ENCODE peak calls at places on chromosomes 11 and 22, in six cellular contexts. A is Peyer's patch, H is pancreas, R is IMR-90, T is MM.1S, O is breast epithelium. Q is an unnamed sample.

GRCh38 chr22:20219667-20220628 is 48.2 kb downstream of the RTN4R start:
- DNase-seq in O (no peak), A (no peak), R (no peak), T (no peak), H (no peak), Q (no peak)

GRCh38 chr11:115144014-115144413 is 360.2 kb downstream of the CADM1 start:
- DNase-seq in T (no peak), R (no peak), A (no peak), O (no peak), H (no peak), Q (no peak)

GRCh38 chr11:107675902-107676301 is 36.0 kb downstream of the SLN start:
- DNase-seq in A (no peak), R (no peak), H (no peak), T (peak; percentile 49), O (no peak), Q (no peak)

GRCh38 chr22:42719656-42720262 is 911 bp downstream of the A4GALT start:
- DNase-seq in A (peak; percentile 25), R (no peak), H (no peak), O (no peak), T (no peak), Q (no peak)

GRCh38 chr11:120383518-120384155 is 47.4 kb downstream of the ARHGEF12 start:
- DNase-seq in T (no peak), A (no peak), R (no peak), O (no peak), H (no peak), Q (no peak)

GRCh38 chr22:36767035-36767775 is 8.7 kb downstream of the IFT27 start:
- DNase-seq in O (no peak), A (no peak), T (no peak), R (no peak), H (no peak), Q (no peak)

GRCh38 chr11:122981388-122982264 is at the start of gene BSX:
- DNase-seq in O (no peak), H (peak; percentile 84), R (peak; percentile 17), T (peak; percentile 56), A (no peak), Q (no peak)

GRCh38 chr11:73292481-73292880 is 15.6 kb upstream of the ARHGEF17 start:
- DNase-seq in O (no peak), R (no peak), T (no peak), A (no peak), H (no peak), Q (no peak)

GRCh38 chr11:4826425-4826824 is 5.3 kb downstream of the OR51F2 start:
- DNase-seq in H (no peak), T (no peak), A (no peak), R (peak; percentile 44), O (no peak), Q (peak; percentile 70)

GRCh38 chr11:71212871-71213559 is 39.4 kb downstream of the SHANK2 start:
- DNase-seq in H (peak; percentile 25), T (no peak), A (no peak), O (no peak), R (peak; percentile 18), Q (no peak)

GRCh38 chr22:37258005-37258790 is 14.1 kb upstream of the RAC2 start:
- DNase-seq in R (peak; percentile 38), H (no peak), A (no peak), O (no peak), T (no peak), Q (no peak)

GRCh38 chr11:116360542-116360941 is 412.2 kb downstream of the BUD13 start:
- DNase-seq in R (no peak), T (no peak), H (no peak), O (no peak), A (no peak), Q (no peak)

GRCh38 chr11:111107501-111107900 is 138.0 kb upstream of the POU2AF2 start:
- DNase-seq in T (no peak), H (no peak), A (no peak), O (no peak), R (no peak), Q (no peak)

GRCh38 chr22:36368359-36368983 is 19.3 kb downstream of the MYH9 start:
- DNase-seq in R (peak; percentile 78), A (no peak), H (no peak), T (no peak), O (peak; percentile 65), Q (no peak)

GRCh38 chr11:79404325-79404724 is 36.5 kb downstream of the TENM4 start:
- DNase-seq in O (no peak), A (no peak), T (no peak), R (peak; percentile 73), H (no peak), Q (no peak)

GRCh38 chr11:57321996-57322880 is 2.5 kb downstream of the TNKS1BP1 start:
- DNase-seq in A (peak; percentile 33), T (no peak), O (peak; percentile 96), H (peak; percentile 84), R (peak; percentile 98), Q (peak; percentile 94)

GRCh38 chr11:127632971-127633680 is 632.6 kb upstream of the KIRREL3 start:
- DNase-seq in R (no peak), A (no peak), H (no peak), O (no peak), T (no peak), Q (no peak)

GRCh38 chr11:27118371-27118770 is 77.8 kb downstream of the BBOX1 start:
- DNase-seq in A (no peak), T (no peak), O (no peak), H (no peak), R (peak; percentile 6), Q (no peak)

GRCh38 chr11:8099291-8099899 is 18.4 kb downstream of the TUB start:
- DNase-seq in A (peak; percentile 67), O (peak; percentile 73), R (peak; percentile 82), H (peak; percentile 87), T (peak; percentile 64), Q (peak; percentile 65)

GRCh38 chr11:8807544-8808225 is 103.3 kb upstream of the AKIP1 start:
- DNase-seq in H (no peak), T (no peak), O (no peak), A (no peak), R (peak; percentile 93), Q (no peak)

GRCh38 chr11:88508558-88508807 is 170.9 kb upstream of the CTSC start:
- DNase-seq in R (no peak), T (no peak), H (no peak), A (no peak), O (no peak), Q (no peak)

GRCh38 chr22:39994566-39995345 is at the start of gene FAM83F:
- DNase-seq in O (no peak), T (no peak), H (peak; percentile 90), R (no peak), A (no peak), Q (peak; percentile 68)

GRCh38 chr22:44263547-44263946 is 49.2 kb downstream of the SHISAL1 start:
- DNase-seq in T (no peak), H (peak; percentile 30), R (no peak), A (no peak), O (no peak), Q (no peak)

GRCh38 chr22:22878801-22879674 is 8.6 kb upstream of the IGLL5 start:
- DNase-seq in A (no peak), R (no peak), H (no peak), T (peak; percentile 47), O (peak; percentile 9), Q (no peak)

GRCh38 chr11:76801736-76802135 is 18.6 kb downstream of the TSKU start:
- DNase-seq in H (no peak), A (no peak), T (no peak), O (no peak), R (peak; percentile 59), Q (peak; percentile 27)
- H3K4me1 ChIP-seq in H (peaks cover 30% of the 10 kb centered on the region), A (no peaks in the 10 kb centered on the region), T (no peaks in the 10 kb centered on the region), O (no peaks in the 10 kb centered on the region), R (peaks cover 40% of the 10 kb centered on the region), Q (peaks cover 19% of the 10 kb centered on the region)

GRCh38 chr11:69525516-69526452 is 44.3 kb downstream of the LINC01488 start:
- DNase-seq in R (no peak), O (no peak), H (peak; percentile 22), A (no peak), T (no peak), Q (no peak)

GRCh38 chr11:69523453-69523852 is 42.0 kb downstream of the LINC01488 start:
- DNase-seq in R (no peak), O (no peak), A (no peak), T (no peak), H (no peak), Q (no peak)

GRCh38 chr11:69524991-69525411 is 43.5 kb downstream of the LINC01488 start:
- DNase-seq in A (no peak), H (peak; percentile 45), R (no peak), O (no peak), T (no peak), Q (no peak)

GRCh38 chr11:69526453-69526810 is 45.0 kb downstream of the LINC01488 start:
- DNase-seq in R (no peak), A (no peak), O (no peak), T (no peak), H (peak; percentile 21), Q (no peak)

GRCh38 chr11:69524291-69524882 is 42.9 kb downstream of the LINC01488 start:
- DNase-seq in T (no peak), O (no peak), R (peak; percentile 52), A (no peak), H (peak; percentile 23), Q (no peak)
- H3K4me1 ChIP-seq in T (no peaks in the 10 kb centered on the region), O (peaks cover 3% of the 10 kb centered on the region), R (peaks cover 8% of the 10 kb centered on the region), A (no peaks in the 10 kb centered on the region), H (no peaks in the 10 kb centered on the region), Q (no peaks in the 10 kb centered on the region)

GRCh38 chr11:2385156-2386151 is 8.3 kb downstream of the CD81 start:
- DNase-seq in O (no peak), T (peak; percentile 61), H (no peak), A (peak; percentile 79), R (no peak), Q (no peak)

GRCh38 chr11:2382927-2383822 is 6.1 kb downstream of the CD81 start:
- DNase-seq in H (no peak), O (no peak), T (no peak), A (peak; percentile 48), R (peak; percentile 63), Q (no peak)

GRCh38 chr11:2386591-2386990 is 9.5 kb downstream of the CD81 start:
- DNase-seq in R (no peak), A (peak; percentile 26), T (no peak), O (no peak), H (no peak), Q (no peak)

GRCh38 chr11:2383823-2384722 is 7.0 kb downstream of the CD81 start:
- DNase-seq in O (no peak), H (no peak), R (no peak), T (no peak), A (peak; percentile 83), Q (no peak)

DNA sequence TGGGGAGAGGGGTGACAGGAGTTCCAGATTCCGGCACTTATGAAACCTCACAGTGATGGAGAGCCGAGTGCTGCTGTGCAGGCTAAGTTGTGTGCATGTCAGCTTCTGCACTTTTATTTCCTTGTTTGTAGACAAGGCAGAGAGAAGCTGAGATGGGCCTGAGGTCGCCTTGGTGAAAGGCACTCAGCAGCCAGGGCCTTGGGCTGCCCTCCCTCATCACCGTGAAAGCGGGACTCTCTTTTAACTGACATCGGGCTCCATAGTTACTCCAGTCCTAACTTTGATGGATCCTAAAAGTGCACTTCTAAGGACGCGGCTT is 7.6 kb downstream of the CD81 start:
- DNase-seq in O (no peak), R (no peak), H (no peak), A (no peak), T (no peak), Q (no peak)
- H3K4me1 ChIP-seq in O (peaks cover 72% of the 10 kb centered on the region), R (peaks cover 53% of the 10 kb centered on the region), H (peaks cover 15% of the 10 kb centered on the region), A (peaks cover 79% of the 10 kb centered on the region), T (peaks cover 25% of the 10 kb centered on the region), Q (peaks cover 71% of the 10 kb centered on the region)

DNA sequence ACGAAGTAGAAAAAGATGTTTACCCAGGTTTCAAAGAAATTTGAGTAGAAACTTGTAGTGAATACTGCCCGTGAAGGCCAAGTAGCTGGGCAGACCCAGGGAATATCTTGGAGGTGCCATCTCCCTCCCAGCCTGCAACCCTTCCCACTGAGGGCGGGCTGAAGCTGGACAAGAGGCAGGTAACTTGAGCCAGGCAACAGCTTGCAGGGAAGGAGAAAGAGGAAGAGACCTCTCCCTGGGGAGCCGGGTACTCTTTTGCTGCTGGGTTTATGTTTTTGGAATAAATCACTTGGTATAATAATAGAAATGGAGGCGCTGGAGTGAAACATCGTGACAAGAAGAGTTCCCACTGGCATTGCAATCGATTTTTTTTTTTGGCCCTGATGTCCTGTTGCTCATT is 49.4 kb upstream of the JAM3 start:
- DNase-seq in T (no peak), R (no peak), H (no peak), A (no peak), O (no peak), Q (no peak)
- H3K4me1 ChIP-seq in T (no peaks in the 10 kb centered on the region), R (no peaks in the 10 kb centered on the region), H (no peaks in the 10 kb centered on the region), A (no peaks in the 10 kb centered on the region), O (no peaks in the 10 kb centered on the region), Q (no peaks in the 10 kb centered on the region)

Q was measured in prostate gland.